ENCODE peak calls at places on chromosomes 12 and 14, in four cellular contexts. D is G401; B is stimulated activated CD4-positive, alpha-beta T cell treated with anti-CD3 and anti-CD28 coated beads, Interleukin-4, amount 100 ng/mL, for 4 hours; H is RCC 7860. P is an unnamed sample.

GRCh38 chr14:101220921-101221510 is 317.5 kb upstream of the RTL1 start:
- DNase-seq in D (no peak), B (no peak), H (no peak), P (peak)

GRCh38 chr12:130335517-130336392 is 1.9 kb upstream of the PIWIL1 start:
- DNase-seq in D (peak), B (no peak), H (peak), P (no peak)

GRCh38 chr12:51368640-51369517 is 22.3 kb downstream of the GALNT6 start:
- DNase-seq in D (no peak), B (peak), H (peak), P (peak)

GRCh38 chr12:45732250-45732649 is 2.7 kb downstream of the ARID2 start:
- DNase-seq in D (no peak), B (no peak), H (no peak), P (no peak)

GRCh38 chr14:32324601-32325000 is 4.5 kb upstream of the AKAP6 start:
- DNase-seq in D (no peak), B (no peak), H (no peak), P (no peak)

GRCh38 chr12:29160230-29160629 is 11.2 kb downstream of the FAR2 start:
- DNase-seq in D (no peak), B (peak), H (no peak), P (no peak)

GRCh38 chr14:63993992-63994391 is 141.2 kb downstream of the SYNE2 start:
- DNase-seq in D (no peak), B (no peak), H (no peak), P (no peak)

GRCh38 chr12:113080692-113081091 is 24.2 kb downstream of the DTX1 start:
- DNase-seq in D (no peak), B (no peak), H (no peak), P (no peak)

GRCh38 chr12:29463198-29463597 is 34.3 kb downstream of the OVCH1 start:
- DNase-seq in D (no peak), B (no peak), H (no peak), P (no peak)

GRCh38 chr12:47816646-47817271 is 2.9 kb downstream of the HDAC7 start:
- DNase-seq in D (no peak), B (no peak), H (no peak), P (no peak)

GRCh38 chr12:19799216-19799615 is 359.9 kb downstream of the AEBP2 start:
- DNase-seq in D (no peak), B (no peak), H (peak), P (no peak)

GRCh38 chr14:91163316-91163715 is 49.4 kb downstream of the DGLUCY start:
- DNase-seq in D (no peak), B (no peak), H (no peak), P (no peak)

GRCh38 chr12:117162649-117163048 is 27.6 kb downstream of the FBXO21 start:
- DNase-seq in D (no peak), B (no peak), H (no peak), P (no peak)

GRCh38 chr12:53980448-53981388 is 4.2 kb upstream of the HOXC10 start:
- DNase-seq in D (no peak), B (no peak), H (no peak), P (no peak)

GRCh38 chr12:12776261-12776660 is 9.2 kb upstream of the APOLD1 start:
- DNase-seq in D (no peak), B (no peak), H (no peak), P (no peak)

GRCh38 chr12:32027684-32028355 is 68.6 kb downstream of the RESF1 start:
- DNase-seq in D (no peak), B (no peak), H (no peak), P (no peak)

GRCh38 chr12:72369560-72369959 is 97.4 kb downstream of the TRHDE start:
- DNase-seq in D (no peak), B (no peak), H (no peak), P (no peak)

GRCh38 chr12:18165422-18165871 is 75.5 kb upstream of the RERGL start:
- DNase-seq in D (no peak), B (no peak), H (peak), P (no peak)